ENCODE peak calls at places on chromosome 14, in nine cellular contexts. U, V, R, L, O, M, G, J and N are unnamed samples. For H3K9me3 and H3K4me1, the result is how much of the 10 kb centered on the place peaks cover.

GRCh38 chr14:94355191-94355794 is 32.2 kb upstream of the SERPINA6 start:
- DNase-seq in U (no peak), V (no peak), R (peak), L (no peak), O (no peak), M (peak), G (no peak), J (peak), N (no peak)

GRCh38 chr14:64388533-64389243 is 535 bp downstream of the MTHFD1 start:
- DNase-seq in U (peak), V (no peak), R (peak), L (no peak), O (peak), M (no peak), G (no peak), J (peak), N (no peak)

GRCh38 chr14:32377046-32377445 is 47.9 kb downstream of the AKAP6 start:
- DNase-seq in U (no peak), V (no peak), R (no peak), L (no peak), O (no peak), M (no peak), G (no peak), J (no peak), N (no peak)

GRCh38 chr14:92495041-92495440 is 18.5 kb upstream of the RIN3 start:
- DNase-seq in U (no peak), V (no peak), R (peak), L (no peak), O (no peak), M (peak), G (no peak), J (no peak), N (no peak)

GRCh38 chr14:95222151-95222631 is 64.9 kb upstream of the DICER1 start:
- DNase-seq in U (no peak), V (no peak), R (no peak), L (no peak), O (no peak), M (no peak), G (no peak), J (no peak), N (no peak)

GRCh38 chr14:94177806-94178205 is 3.7 kb downstream of the PPP4R4 start:
- DNase-seq in U (no peak), V (no peak), R (no peak), L (no peak), O (no peak), M (no peak), G (no peak), J (no peak), N (no peak)

GRCh38 chr14:94051115-94051514 is 25.0 kb downstream of the OTUB2 start:
- DNase-seq in U (no peak), V (peak), R (peak), L (no peak), O (no peak), M (peak), G (no peak), J (peak), N (peak)

GRCh38 chr14:72332054-72332453 is 399.8 kb downstream of the RGS6 start:
- DNase-seq in U (no peak), V (no peak), R (peak), L (no peak), O (no peak), M (peak), G (no peak), J (no peak), N (no peak)

GRCh38 chr14:77023001-77023996 is 5.2 kb downstream of the IRF2BPL start:
- DNase-seq in U (peak), V (no peak), R (peak), L (no peak), O (no peak), M (no peak), G (no peak), J (peak), N (no peak)

GRCh38 chr14:64732536-64733120 is 28.4 kb downstream of the PLEKHG3 start:
- DNase-seq in U (no peak), V (no peak), R (no peak), L (no peak), O (peak), M (no peak), G (no peak), J (no peak), N (no peak)

GRCh38 chr14:103033744-103034143 is 23.6 kb downstream of the CDC42BPB start:
- DNase-seq in U (no peak), V (no peak), R (no peak), L (no peak), O (no peak), M (no peak), G (no peak), J (no peak), N (peak)

GRCh38 chr14:42804146-42804545 is 1197.5 kb downstream of the LRFN5 start:
- DNase-seq in U (no peak), V (no peak), R (peak), L (no peak), O (no peak), M (no peak), G (no peak), J (no peak), N (no peak)

GRCh38 chr14:22122227-22123187 is 448.9 kb upstream of the OR4E1 start:
- DNase-seq in U (no peak), V (no peak), R (peak), L (no peak), O (no peak), M (no peak), G (no peak), J (no peak), N (no peak)

GRCh38 chr14:80428171-80428570 is 216.9 kb upstream of the DIO2 start:
- DNase-seq in U (no peak), V (no peak), R (no peak), L (no peak), O (no peak), M (no peak), G (no peak), J (no peak), N (no peak)

GRCh38 chr14:64723691-64724577 is 19.7 kb downstream of the PLEKHG3 start:
- DNase-seq in U (no peak), V (no peak), R (no peak), L (no peak), O (peak), M (no peak), G (no peak), J (no peak), N (no peak)

GRCh38 chr14:61524211-61524806 is 171.0 kb upstream of the HIF1A start:
- DNase-seq in U (no peak), V (no peak), R (peak), L (no peak), O (no peak), M (no peak), G (no peak), J (no peak), N (no peak)

GRCh38 chr14:91249841-91250616 is 5.5 kb upstream of the GPR68 start:
- DNase-seq in U (peak), V (peak), R (no peak), L (no peak), O (no peak), M (no peak), G (peak), J (no peak), N (no peak)

GRCh38 chr14:92897922-92898599 is 24.9 kb upstream of the CHGA start:
- DNase-seq in U (no peak), V (peak), R (no peak), L (no peak), O (no peak), M (no peak), G (no peak), J (no peak), N (no peak)

GRCh38 chr14:75198291-75198933 is 22.0 kb upstream of the TMED10 start:
- DNase-seq in U (peak), V (no peak), R (peak), L (no peak), O (peak), M (no peak), G (no peak), J (peak), N (peak)

GRCh38 chr14:103260629-103261124 is 73.4 kb upstream of the EIF5 start:
- DNase-seq in U (peak), V (no peak), R (peak), L (peak), O (peak), M (peak), G (no peak), J (peak), N (peak)

GRCh38 chr14:64720190-64720589 is 16.0 kb downstream of the PLEKHG3 start:
- DNase-seq in U (peak), V (no peak), R (no peak), L (peak), O (peak), M (peak), G (no peak), J (peak), N (peak)

GRCh38 chr14:50001146-50001998 is 108.5 kb downstream of the ARF6 start:
- DNase-seq in U (peak), V (peak), R (no peak), L (peak), O (peak), M (peak), G (peak), J (peak), N (peak)

DNA sequence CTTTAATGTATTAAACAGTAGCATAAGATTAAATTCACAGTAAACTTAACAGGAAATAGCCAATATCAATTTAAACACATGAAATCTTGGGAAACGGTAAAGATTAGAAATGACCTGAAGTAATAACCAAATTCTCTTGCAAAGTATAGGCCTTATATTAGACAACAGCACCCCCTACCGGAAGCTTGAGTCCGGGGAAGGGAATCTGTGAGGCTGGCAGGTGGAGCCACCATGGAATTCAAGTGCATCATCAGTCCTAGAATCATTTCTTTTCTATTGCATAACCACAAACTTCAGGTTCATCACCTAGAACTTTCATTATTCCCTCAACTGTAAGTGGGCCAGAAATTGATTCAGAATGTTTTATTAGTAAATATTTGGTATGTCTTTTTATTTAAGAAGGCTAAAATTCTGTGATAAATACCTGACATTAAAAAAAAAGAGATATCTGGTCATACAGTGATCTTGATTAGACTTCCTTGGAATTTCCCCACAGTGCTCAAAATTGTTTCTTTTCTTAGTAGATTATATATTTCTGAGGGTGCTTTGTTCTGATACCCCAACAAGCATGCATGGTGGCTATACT is 48.6 kb downstream of the AP5M1 start:
- DNase-seq in U (no peak), V (peak), R (peak), L (peak), O (peak), M (peak), G (peak), J (peak), N (peak)
- H3K9me3 ChIP-seq in U (under half), V (under half), R (under half), L (under half), O (under half), M (under half), G (under half), J (under half), N (under half)

DNA sequence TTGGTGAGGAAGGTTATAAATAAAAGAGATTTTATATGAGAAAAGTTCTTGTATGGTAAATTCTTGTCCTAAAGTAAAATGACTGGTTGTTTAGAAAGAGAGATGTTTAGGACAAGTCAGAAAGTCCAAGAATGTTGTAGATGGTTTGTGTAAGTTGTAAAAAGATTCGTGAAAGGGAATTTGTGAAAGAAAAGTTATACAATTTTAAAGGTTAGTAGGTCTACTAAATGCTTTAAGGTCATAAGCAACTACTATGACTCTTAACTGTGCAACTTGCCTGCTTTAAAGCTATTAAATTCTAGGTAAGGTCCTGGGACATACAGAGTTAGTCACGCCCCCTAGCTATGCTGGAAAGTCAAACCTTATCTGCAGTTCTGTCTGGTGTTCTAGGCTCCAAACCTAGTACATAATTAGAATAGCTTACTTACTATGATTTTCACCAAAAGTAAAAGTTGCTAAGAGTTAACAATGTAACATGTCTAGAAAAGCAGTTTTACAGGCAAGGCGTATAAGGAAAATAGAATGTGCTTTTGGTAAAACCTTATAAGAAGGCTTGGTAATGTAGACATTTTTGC is 11.2 kb upstream of the DHRS2 start:
- DNase-seq in U (no peak), V (no peak), R (no peak), L (no peak), O (no peak), M (no peak), G (no peak), J (no peak), N (no peak)
- H3K4me1 ChIP-seq in U (under half), V (under half), R (under half), L (under half), O (under half), M (under half), G (under half), J (under half), N (under half)

GRCh38 chr14:105168093-105168420 is 519 bp downstream of the JAG2 start:
- DNase-seq in U (no peak), V (no peak), R (no peak), L (no peak), O (no peak), M (no peak), G (no peak), J (no peak), N (no peak)
- H3K4me3 ChIP-seq in U (no peak), V (no peak), R (peak), L (peak), O (peak), M (peak), G (no peak), J (peak), N (peak)

GRCh38 chr14:66216763-66217162 is 269.4 kb upstream of the CCDC196 start:
- DNase-seq in U (no peak), V (no peak), R (no peak), L (no peak), O (no peak), M (no peak), G (no peak), J (no peak), N (no peak)
- H3K9me3 ChIP-seq in U (under half), V (under half), R (under half), L (under half), O (under half), M (under half), G (under half), J (under half), N (under half)

GRCh38 chr14:96735509-96735908 is 61.7 kb upstream of the VRK1 start:
- DNase-seq in U (no peak), V (no peak), R (peak), L (no peak), O (no peak), M (no peak), G (no peak), J (no peak), N (no peak)
- H3K4me1 ChIP-seq in U (under half), V (under half), R (under half), L (under half), O (under half), M (under half), G (under half), J (under half), N (under half)

GRCh38 chr14:52583544-52583943 is 30.9 kb downstream of the GPR137C start:
- DNase-seq in U (no peak), V (no peak), R (no peak), L (no peak), O (no peak), M (no peak), G (no peak), J (no peak), N (no peak)
- H3K4me3 ChIP-seq in U (no peak), V (no peak), R (no peak), L (no peak), O (no peak), M (no peak), G (no peak), J (no peak), N (no peak)